ENCODE peak calls at places on chromosomes 6 and 20, in ten cellular contexts. P is HTR-8/SVneo, E is breast epithelium, Z is putamen, B is cardiac muscle cell, H is PC-3, V is neural crest cell, I is fibroblast of pulmonary artery, U is IMR-90, M is NCI-H510A treated with DMSO at 0.1 percent for 48 hours. C is an unnamed sample.

GRCh38 chr20:32970973-32971300 is 33.3 kb downstream of the SUN5 start:
- DNase-seq in P (no peak), E (peak), Z (no peak), B (no peak), H (no peak), V (no peak), I (no peak), U (no peak), M (no peak), C (no peak)

GRCh38 chr20:37567671-37568588 is 40.3 kb upstream of the BLCAP start:
- DNase-seq in P (peak), E (no peak), Z (no peak), B (peak), H (peak), V (no peak), I (peak), U (no peak), M (peak), C (peak)

GRCh38 chr20:48552550-48552949 is 275.2 kb downstream of the PREX1 start:
- DNase-seq in P (no peak), E (no peak), Z (no peak), B (no peak), H (no peak), V (no peak), I (no peak), U (no peak), M (no peak), C (no peak)

GRCh38 chr20:32363492-32363891 is 5.4 kb downstream of the ASXL1 start:
- DNase-seq in P (no peak), E (no peak), Z (no peak), B (no peak), H (no peak), V (no peak), I (no peak), U (no peak), M (no peak), C (no peak)

GRCh38 chr6:102641426-102641825 is 1247.9 kb downstream of the GRIK2 start:
- DNase-seq in P (no peak), E (no peak), Z (no peak), B (no peak), H (no peak), V (no peak), I (no peak), U (no peak), M (no peak), C (no peak)

GRCh38 chr20:57927376-57927775 is 217.6 kb upstream of the PMEPA1 start:
- DNase-seq in P (no peak), E (no peak), Z (no peak), B (no peak), H (no peak), V (no peak), I (no peak), U (no peak), M (no peak), C (no peak)

GRCh38 chr6:87139236-87139635 is 16.1 kb upstream of the ZNF292 start:
- DNase-seq in P (peak), E (no peak), Z (no peak), B (peak), H (peak), V (no peak), I (peak), U (peak), M (peak), C (peak)

GRCh38 chr6:168097621-168098430 is 18.8 kb upstream of the FRMD1 start:
- DNase-seq in P (no peak), E (no peak), Z (no peak), B (no peak), H (no peak), V (no peak), I (no peak), U (no peak), M (no peak), C (no peak)

GRCh38 chr6:135819665-135820064 is 31.8 kb upstream of the PDE7B start:
- DNase-seq in P (no peak), E (no peak), Z (no peak), B (no peak), H (no peak), V (no peak), I (peak), U (no peak), M (no peak), C (no peak)

GRCh38 chr6:20672038-20672437 is 137.8 kb downstream of the CDKAL1 start:
- DNase-seq in P (no peak), E (no peak), Z (no peak), B (no peak), H (no peak), V (no peak), I (no peak), U (no peak), M (no peak), C (no peak)

GRCh38 chr6:146106532-146106931 is 77.7 kb downstream of the GRM1 start:
- DNase-seq in P (no peak), E (no peak), Z (no peak), B (no peak), H (no peak), V (no peak), I (no peak), U (no peak), M (no peak), C (no peak)

C was measured in A673.